ENCODE peak calls at places on chromosomes 16 and 17, in ten cellular contexts. P, B, Q, I, W, G, N, M, R and H are unnamed samples.

GRCh38 chr17:46777943-46778915 is 40.3 kb downstream of the WNT3 start:
- DNase-seq in P (no peak), B (no peak), Q (no peak), I (no peak), W (no peak), G (no peak), N (no peak), M (no peak), R (no peak), H (no peak)

GRCh38 chr16:76583466-76583865 is 306.3 kb downstream of the CNTNAP4 start:
- DNase-seq in P (no peak), B (no peak), Q (no peak), I (no peak), W (no peak), G (no peak), N (no peak), M (peak), R (peak), H (peak)

GRCh38 chr16:24737391-24737871 is 8.0 kb downstream of the TNRC6A start:
- DNase-seq in P (no peak), B (no peak), Q (no peak), I (no peak), W (no peak), G (no peak), N (no peak), M (no peak), R (no peak), H (no peak)

GRCh38 chr17:19748807-19749193 is 702 bp upstream of the ALDH3A1 start:
- DNase-seq in P (no peak), B (no peak), Q (no peak), I (no peak), W (no peak), G (no peak), N (no peak), M (no peak), R (no peak), H (no peak)

GRCh38 chr16:53717577-53717976 is 13.6 kb downstream of the FTO start:
- DNase-seq in P (no peak), B (no peak), Q (no peak), I (no peak), W (no peak), G (no peak), N (no peak), M (no peak), R (no peak), H (no peak)

GRCh38 chr16:82848013-82848412 is 221.2 kb downstream of the CDH13 start:
- DNase-seq in P (no peak), B (no peak), Q (no peak), I (no peak), W (no peak), G (no peak), N (no peak), M (peak), R (no peak), H (no peak)

GRCh38 chr17:56599566-56599965 is 6.1 kb downstream of the NOG start:
- DNase-seq in P (no peak), B (no peak), Q (no peak), I (no peak), W (no peak), G (no peak), N (no peak), M (no peak), R (no peak), H (no peak)

GRCh38 chr16:19883296-19883951 is 1.2 kb downstream of the GPRC5B start:
- DNase-seq in P (no peak), B (no peak), Q (peak), I (peak), W (no peak), G (no peak), N (peak), M (peak), R (peak), H (peak)

GRCh38 chr16:17375388-17376304 is 95.1 kb downstream of the XYLT1 start:
- DNase-seq in P (no peak), B (no peak), Q (peak), I (no peak), W (no peak), G (no peak), N (no peak), M (no peak), R (no peak), H (no peak)

GRCh38 chr16:89137666-89138512 is 33.7 kb upstream of the CDH15 start:
- DNase-seq in P (no peak), B (no peak), Q (no peak), I (no peak), W (no peak), G (no peak), N (no peak), M (no peak), R (no peak), H (no peak)

GRCh38 chr17:10398352-10398751 is 23.4 kb downstream of the MYH8 start:
- DNase-seq in P (no peak), B (no peak), Q (no peak), I (no peak), W (no peak), G (no peak), N (no peak), M (no peak), R (no peak), H (no peak)

GRCh38 chr17:1267471-1267947 is 2.7 kb upstream of the BHLHA9 start:
- DNase-seq in P (no peak), B (no peak), Q (peak), I (peak), W (no peak), G (no peak), N (no peak), M (no peak), R (peak), H (peak)

GRCh38 chr16:48810436-48810802 is 200.4 kb upstream of the N4BP1 start:
- DNase-seq in P (no peak), B (no peak), Q (no peak), I (no peak), W (no peak), G (no peak), N (peak), M (no peak), R (no peak), H (no peak)

GRCh38 chr16:30663820-30664528 is 5.7 kb downstream of the FBRS start:
- DNase-seq in P (no peak), B (no peak), Q (no peak), I (no peak), W (no peak), G (no peak), N (no peak), M (no peak), R (no peak), H (no peak)

GRCh38 chr17:4972752-4973151 is 5.1 kb upstream of the SPAG7 start:
- DNase-seq in P (no peak), B (no peak), Q (no peak), I (no peak), W (peak), G (no peak), N (no peak), M (peak), R (no peak), H (no peak)

GRCh38 chr16:24070851-24071250 is 185.3 kb upstream of the CACNG3 start:
- DNase-seq in P (peak), B (peak), Q (no peak), I (no peak), W (no peak), G (no peak), N (no peak), M (peak), R (no peak), H (no peak)

GRCh38 chr17:42571435-42572225 is 4.7 kb downstream of the MLX start:
- DNase-seq in P (no peak), B (no peak), Q (peak), I (no peak), W (no peak), G (no peak), N (no peak), M (no peak), R (no peak), H (peak)
- TF ChIP-seq POLR2A in P (no peak), B (no peak), Q (no peak), I (no peak), W (no peak), G (no peak), N (no peak), M (no peak), R (no peak), H (no peak)

GRCh38 chr17:81517339-81518112 is 4.9 kb upstream of the ACTG1 start:
- DNase-seq in P (no peak), B (no peak), Q (no peak), I (no peak), W (no peak), G (no peak), N (no peak), M (no peak), R (no peak), H (no peak)

GRCh38 chr17:81518785-81519283 is 6.2 kb upstream of the ACTG1 start:
- DNase-seq in P (no peak), B (peak), Q (peak), I (no peak), W (no peak), G (no peak), N (no peak), M (peak), R (no peak), H (peak)

GRCh38 chr17:81518113-81518784 is 5.7 kb upstream of the ACTG1 start:
- DNase-seq in P (no peak), B (no peak), Q (no peak), I (no peak), W (no peak), G (no peak), N (no peak), M (no peak), R (no peak), H (no peak)

GRCh38 chr17:81520021-81520894 is 7.7 kb upstream of the ACTG1 start:
- DNase-seq in P (no peak), B (no peak), Q (no peak), I (no peak), W (no peak), G (no peak), N (no peak), M (no peak), R (no peak), H (no peak)

DNA sequence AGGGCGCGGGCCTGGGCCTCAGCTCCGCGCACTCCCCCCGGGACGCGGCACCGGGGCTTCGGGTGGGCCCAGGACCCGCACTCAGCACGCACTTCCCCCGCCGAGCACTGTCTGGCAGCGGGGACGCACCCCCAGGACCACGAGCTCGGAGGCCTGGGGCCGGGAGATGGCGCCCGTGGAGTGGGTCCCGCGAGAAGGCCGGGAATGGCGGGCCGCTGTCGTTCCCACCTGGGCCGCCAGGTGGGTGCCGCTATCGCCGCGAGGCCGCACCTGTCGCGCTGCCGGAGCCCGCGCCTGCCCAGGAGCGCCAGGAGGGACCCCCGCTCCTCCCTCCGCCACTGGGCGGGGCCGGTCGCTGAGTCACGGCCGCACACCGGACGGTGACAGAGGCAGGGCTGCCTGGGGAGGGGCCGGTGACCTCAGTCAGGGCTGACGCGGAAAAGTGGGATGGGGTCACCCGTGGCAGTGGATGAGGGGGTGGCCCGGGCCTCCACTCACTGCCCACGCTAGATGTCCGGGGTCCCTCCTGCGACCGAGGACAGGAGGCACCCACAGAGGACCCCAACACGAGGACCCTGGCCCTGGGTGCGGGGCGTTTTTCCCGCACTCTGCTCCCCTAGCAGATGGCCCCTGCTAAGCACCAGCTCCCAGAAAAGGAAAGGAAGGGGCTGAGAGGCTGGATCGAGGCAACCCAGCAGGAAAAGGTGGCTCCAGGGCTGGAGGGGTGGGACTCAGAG is 6.9 kb upstream of the ACTG1 start:
- DNase-seq in P (peak), B (peak), Q (peak), I (no peak), W (no peak), G (no peak), N (no peak), M (no peak), R (no peak), H (peak)
- TF ChIP-seq POLR2A in P (peak), B (peak), Q (no peak), I (no peak), W (no peak), G (no peak), N (no peak), M (no peak), R (no peak), H (peak)

GRCh38 chr17:75073618-75074047 is 14.1 kb upstream of the SLC16A5 start:
- DNase-seq in P (no peak), B (no peak), Q (no peak), I (no peak), W (peak), G (no peak), N (no peak), M (no peak), R (no peak), H (no peak)
- TF ChIP-seq POLR2A in P (no peak), B (no peak), Q (no peak), I (no peak), W (no peak), G (no peak), N (no peak), M (no peak), R (no peak), H (no peak)

DNA sequence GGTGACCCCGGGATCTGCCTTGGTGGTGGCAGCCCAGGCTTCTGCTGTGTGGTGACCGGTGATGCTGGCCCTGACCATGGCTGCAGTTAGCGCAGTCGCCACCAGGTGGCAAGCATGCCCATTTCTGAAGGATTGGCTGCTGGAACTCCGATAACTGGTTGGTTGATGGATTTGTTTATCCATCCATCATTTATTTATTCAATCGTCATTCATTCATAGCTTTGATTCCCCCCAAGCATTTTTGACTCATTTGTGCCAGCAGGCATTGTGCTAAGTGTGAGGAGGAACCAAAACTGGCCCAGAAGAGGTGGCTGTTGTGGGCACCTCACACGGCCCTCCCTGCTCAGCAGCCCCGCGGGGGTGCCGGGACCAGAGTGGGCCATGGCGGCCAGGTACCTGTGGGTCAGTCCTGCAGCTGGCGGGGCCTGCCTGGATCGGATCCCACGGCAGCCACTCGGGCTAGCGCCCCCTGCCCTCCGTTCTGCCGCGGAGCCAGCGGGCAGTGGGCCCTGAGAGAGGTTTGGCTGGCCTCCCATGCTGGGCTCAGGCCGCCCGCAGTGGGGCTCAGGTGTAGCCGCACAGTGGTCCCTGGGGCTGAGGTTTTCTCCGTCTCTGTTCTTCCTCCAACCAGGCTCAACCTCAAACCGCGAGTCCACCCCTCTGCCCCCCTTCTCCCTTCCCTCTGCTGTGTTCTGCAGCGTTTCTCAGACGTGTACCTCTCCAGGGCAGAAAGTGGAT is 28.8 kb upstream of the ITGA3 start:
- DNase-seq in P (peak), B (peak), Q (peak), I (peak), W (peak), G (no peak), N (peak), M (peak), R (peak), H (peak)
- TF ChIP-seq POLR2A in P (no peak), B (no peak), Q (no peak), I (no peak), W (no peak), G (no peak), N (no peak), M (no peak), R (no peak), H (no peak)